ENCODE peak calls at places on chromosomes 11 and 22, in nine cellular contexts. One of them, this sample, is unnamed.

GRCh38 chr22:50529416-50530279 is at the start of gene TYMP:
- DNase-seq in vagina: no peak
- DNase-seq in CD4-positive, CD25-positive, alpha-beta regulatory T cell: peak; percentile 67
- DNase-seq in esophagus squamous epithelium: no peak
- DNase-seq in astrocyte of the cerebellum: no peak
- DNase-seq in cardiac muscle cell: no peak
- DNase-seq in uterus: peak; percentile 52
- DNase-seq in psoas muscle: peak; percentile 88
- DNase-seq in coronary artery: peak; percentile 81
- DNase-seq in this sample: peak; percentile 87

GRCh38 chr11:67268036-67268683 is 1.9 kb downstream of the GRK2 start:
- DNase-seq in coronary artery: peak; percentile 72
- DNase-seq in vagina: no peak
- DNase-seq in uterus: peak; percentile 17
- DNase-seq in astrocyte of the cerebellum: no peak
- DNase-seq in CD4-positive, CD25-positive, alpha-beta regulatory T cell: peak; percentile 44
- DNase-seq in esophagus squamous epithelium: no peak
- DNase-seq in cardiac muscle cell: no peak
- DNase-seq in psoas muscle: peak; percentile 57
- DNase-seq in this sample: peak; percentile 35

GRCh38 chr11:45896392-45897068 is 10.5 kb downstream of the FREY1 start:
- DNase-seq in uterus: no peak
- DNase-seq in esophagus squamous epithelium: no peak
- DNase-seq in psoas muscle: peak; percentile 48
- DNase-seq in cardiac muscle cell: no peak
- DNase-seq in CD4-positive, CD25-positive, alpha-beta regulatory T cell: no peak
- DNase-seq in coronary artery: no peak
- DNase-seq in vagina: no peak
- DNase-seq in astrocyte of the cerebellum: no peak
- DNase-seq in this sample: peak; percentile 94

GRCh38 chr22:17942721-17943120 is 81.6 kb downstream of the MICAL3 start:
- DNase-seq in vagina: no peak
- DNase-seq in CD4-positive, CD25-positive, alpha-beta regulatory T cell: no peak
- DNase-seq in cardiac muscle cell: no peak
- DNase-seq in astrocyte of the cerebellum: no peak
- DNase-seq in coronary artery: no peak
- DNase-seq in psoas muscle: no peak
- DNase-seq in esophagus squamous epithelium: no peak
- DNase-seq in uterus: no peak
- DNase-seq in this sample: no peak

GRCh38 chr22:47125603-47126002 is 363.2 kb downstream of the TBC1D22A start:
- DNase-seq in uterus: no peak
- DNase-seq in CD4-positive, CD25-positive, alpha-beta regulatory T cell: no peak
- DNase-seq in psoas muscle: no peak
- DNase-seq in astrocyte of the cerebellum: no peak
- DNase-seq in esophagus squamous epithelium: no peak
- DNase-seq in coronary artery: no peak
- DNase-seq in cardiac muscle cell: peak; percentile 15
- DNase-seq in vagina: no peak
- DNase-seq in this sample: no peak

GRCh38 chr11:35964846-35965245 is 21.0 kb downstream of the LDLRAD3 start:
- DNase-seq in coronary artery: no peak
- DNase-seq in psoas muscle: no peak
- DNase-seq in uterus: no peak
- DNase-seq in CD4-positive, CD25-positive, alpha-beta regulatory T cell: no peak
- DNase-seq in astrocyte of the cerebellum: no peak
- DNase-seq in vagina: no peak
- DNase-seq in esophagus squamous epithelium: no peak
- DNase-seq in cardiac muscle cell: peak; percentile 34
- DNase-seq in this sample: no peak

GRCh38 chr11:24357620-24358386 is 139.1 kb upstream of the LUZP2 start:
- DNase-seq in CD4-positive, CD25-positive, alpha-beta regulatory T cell: no peak
- DNase-seq in esophagus squamous epithelium: no peak
- DNase-seq in coronary artery: no peak
- DNase-seq in cardiac muscle cell: no peak
- DNase-seq in astrocyte of the cerebellum: no peak
- DNase-seq in uterus: no peak
- DNase-seq in psoas muscle: no peak
- DNase-seq in vagina: no peak
- DNase-seq in this sample: no peak

GRCh38 chr22:28674121-28674563 is 5.5 kb downstream of the TTC28 start:
- DNase-seq in coronary artery: no peak
- DNase-seq in esophagus squamous epithelium: no peak
- DNase-seq in astrocyte of the cerebellum: peak; percentile 49
- DNase-seq in vagina: no peak
- DNase-seq in uterus: no peak
- DNase-seq in CD4-positive, CD25-positive, alpha-beta regulatory T cell: no peak
- DNase-seq in cardiac muscle cell: peak; percentile 74
- DNase-seq in psoas muscle: no peak
- DNase-seq in this sample: no peak

GRCh38 chr11:75816561-75817239 is 1.7 kb downstream of the UVRAG start:
- DNase-seq in uterus: no peak
- DNase-seq in cardiac muscle cell: peak; percentile 27
- DNase-seq in CD4-positive, CD25-positive, alpha-beta regulatory T cell: no peak
- DNase-seq in coronary artery: no peak
- DNase-seq in psoas muscle: no peak
- DNase-seq in esophagus squamous epithelium: no peak
- DNase-seq in astrocyte of the cerebellum: no peak
- DNase-seq in vagina: no peak
- DNase-seq in this sample: no peak

GRCh38 chr11:23840872-23841271 is 656.0 kb upstream of the LUZP2 start:
- DNase-seq in CD4-positive, CD25-positive, alpha-beta regulatory T cell: no peak
- DNase-seq in coronary artery: no peak
- DNase-seq in uterus: no peak
- DNase-seq in vagina: no peak
- DNase-seq in psoas muscle: no peak
- DNase-seq in esophagus squamous epithelium: no peak
- DNase-seq in cardiac muscle cell: no peak
- DNase-seq in astrocyte of the cerebellum: no peak
- DNase-seq in this sample: no peak

GRCh38 chr22:39152511-39153219 is at the start of gene CBX7:
- DNase-seq in vagina: peak; percentile 93
- DNase-seq in astrocyte of the cerebellum: no peak
- DNase-seq in uterus: peak; percentile 95
- DNase-seq in esophagus squamous epithelium: peak; percentile 67
- DNase-seq in coronary artery: peak; percentile 97
- DNase-seq in cardiac muscle cell: peak; percentile 88
- DNase-seq in CD4-positive, CD25-positive, alpha-beta regulatory T cell: peak; percentile 89
- DNase-seq in psoas muscle: peak; percentile 97
- DNase-seq in this sample: peak; percentile 100

GRCh38 chr11:44304091-44305084 is 5.6 kb downstream of the ALX4 start:
- DNase-seq in uterus: no peak
- DNase-seq in esophagus squamous epithelium: no peak
- DNase-seq in astrocyte of the cerebellum: no peak
- DNase-seq in cardiac muscle cell: no peak
- DNase-seq in coronary artery: no peak
- DNase-seq in CD4-positive, CD25-positive, alpha-beta regulatory T cell: no peak
- DNase-seq in vagina: no peak
- DNase-seq in psoas muscle: no peak
- DNase-seq in this sample: peak; percentile 81

GRCh38 chr22:28939394-28939793 is 56.0 kb downstream of the ZNRF3 start:
- DNase-seq in coronary artery: no peak
- DNase-seq in cardiac muscle cell: no peak
- DNase-seq in psoas muscle: no peak
- DNase-seq in uterus: no peak
- DNase-seq in CD4-positive, CD25-positive, alpha-beta regulatory T cell: no peak
- DNase-seq in esophagus squamous epithelium: no peak
- DNase-seq in astrocyte of the cerebellum: no peak
- DNase-seq in vagina: no peak
- DNase-seq in this sample: no peak

GRCh38 chr11:120332822-120333716 is 3.1 kb upstream of the ARHGEF12 start:
- DNase-seq in psoas muscle: no peak
- DNase-seq in uterus: no peak
- DNase-seq in CD4-positive, CD25-positive, alpha-beta regulatory T cell: no peak
- DNase-seq in astrocyte of the cerebellum: no peak
- DNase-seq in vagina: no peak
- DNase-seq in coronary artery: no peak
- DNase-seq in cardiac muscle cell: no peak
- DNase-seq in esophagus squamous epithelium: no peak
- DNase-seq in this sample: no peak

GRCh38 chr22:25176175-25176574 is 23.5 kb upstream of the CRYBB3 start:
- DNase-seq in astrocyte of the cerebellum: no peak
- DNase-seq in coronary artery: no peak
- DNase-seq in uterus: no peak
- DNase-seq in esophagus squamous epithelium: no peak
- DNase-seq in cardiac muscle cell: no peak
- DNase-seq in CD4-positive, CD25-positive, alpha-beta regulatory T cell: no peak
- DNase-seq in psoas muscle: no peak
- DNase-seq in vagina: peak; percentile 83
- DNase-seq in this sample: no peak

GRCh38 chr22:43158778-43159483 is 7.6 kb downstream of the TSPO start:
- DNase-seq in astrocyte of the cerebellum: no peak
- DNase-seq in CD4-positive, CD25-positive, alpha-beta regulatory T cell: no peak
- DNase-seq in cardiac muscle cell: no peak
- DNase-seq in coronary artery: no peak
- DNase-seq in psoas muscle: peak; percentile 52
- DNase-seq in esophagus squamous epithelium: no peak
- DNase-seq in vagina: no peak
- DNase-seq in uterus: no peak
- DNase-seq in this sample: no peak

GRCh38 chr11:28836285-28837081 is 728.3 kb downstream of the METTL15 start:
- DNase-seq in esophagus squamous epithelium: no peak
- DNase-seq in psoas muscle: no peak
- DNase-seq in cardiac muscle cell: peak; percentile 95
- DNase-seq in astrocyte of the cerebellum: peak; percentile 92
- DNase-seq in coronary artery: no peak
- DNase-seq in vagina: no peak
- DNase-seq in uterus: no peak
- DNase-seq in CD4-positive, CD25-positive, alpha-beta regulatory T cell: no peak
- DNase-seq in this sample: no peak
- H3K4me3 ChIP-seq in esophagus squamous epithelium: no peak overlapping the region
- H3K4me3 ChIP-seq in psoas muscle: no peak overlapping the region
- H3K4me3 ChIP-seq in cardiac muscle cell: no peak overlapping the region
- H3K4me3 ChIP-seq in astrocyte of the cerebellum: no peak overlapping the region
- H3K4me3 ChIP-seq in coronary artery: no peak overlapping the region
- H3K4me3 ChIP-seq in vagina: no peak overlapping the region
- H3K4me3 ChIP-seq in uterus: no peak overlapping the region
- H3K4me3 ChIP-seq in CD4-positive, CD25-positive, alpha-beta regulatory T cell: no peak overlapping the region
- H3K4me3 ChIP-seq in this sample: no peak overlapping the region

GRCh38 chr11:77191823-77192495 is 63.9 kb downstream of the MYO7A start:
- DNase-seq in coronary artery: no peak
- DNase-seq in esophagus squamous epithelium: no peak
- DNase-seq in vagina: no peak
- DNase-seq in astrocyte of the cerebellum: no peak
- DNase-seq in psoas muscle: no peak
- DNase-seq in uterus: no peak
- DNase-seq in cardiac muscle cell: peak; percentile 64
- DNase-seq in CD4-positive, CD25-positive, alpha-beta regulatory T cell: no peak
- DNase-seq in this sample: peak; percentile 95

GRCh38 chr11:77193167-77193566 is 65.1 kb downstream of the MYO7A start:
- DNase-seq in cardiac muscle cell: no peak
- DNase-seq in vagina: no peak
- DNase-seq in coronary artery: no peak
- DNase-seq in astrocyte of the cerebellum: no peak
- DNase-seq in esophagus squamous epithelium: no peak
- DNase-seq in CD4-positive, CD25-positive, alpha-beta regulatory T cell: no peak
- DNase-seq in psoas muscle: no peak
- DNase-seq in uterus: no peak
- DNase-seq in this sample: no peak

GRCh38 chr11:77190331-77191075 is 62.5 kb downstream of the MYO7A start:
- DNase-seq in CD4-positive, CD25-positive, alpha-beta regulatory T cell: no peak
- DNase-seq in astrocyte of the cerebellum: no peak
- DNase-seq in uterus: no peak
- DNase-seq in cardiac muscle cell: no peak
- DNase-seq in psoas muscle: no peak
- DNase-seq in vagina: no peak
- DNase-seq in coronary artery: no peak
- DNase-seq in esophagus squamous epithelium: no peak
- DNase-seq in this sample: no peak

GRCh38 chr11:77189588-77190210 is 61.7 kb downstream of the MYO7A start:
- DNase-seq in esophagus squamous epithelium: no peak
- DNase-seq in uterus: no peak
- DNase-seq in astrocyte of the cerebellum: no peak
- DNase-seq in vagina: no peak
- DNase-seq in coronary artery: no peak
- DNase-seq in CD4-positive, CD25-positive, alpha-beta regulatory T cell: no peak
- DNase-seq in psoas muscle: peak; percentile 29
- DNase-seq in cardiac muscle cell: no peak
- DNase-seq in this sample: no peak

GRCh38 chr11:77191429-77191822 is 63.4 kb downstream of the MYO7A start:
- DNase-seq in vagina: no peak
- DNase-seq in coronary artery: no peak
- DNase-seq in astrocyte of the cerebellum: no peak
- DNase-seq in uterus: no peak
- DNase-seq in psoas muscle: no peak
- DNase-seq in cardiac muscle cell: no peak
- DNase-seq in esophagus squamous epithelium: no peak
- DNase-seq in CD4-positive, CD25-positive, alpha-beta regulatory T cell: no peak
- DNase-seq in this sample: no peak
- H3K4me3 ChIP-seq in vagina: no peak overlapping the region
- H3K4me3 ChIP-seq in coronary artery: no peak overlapping the region
- H3K4me3 ChIP-seq in astrocyte of the cerebellum: no peak overlapping the region
- H3K4me3 ChIP-seq in uterus: no peak overlapping the region
- H3K4me3 ChIP-seq in psoas muscle: no peak overlapping the region
- H3K4me3 ChIP-seq in cardiac muscle cell: no peak overlapping the region
- H3K4me3 ChIP-seq in esophagus squamous epithelium: no peak overlapping the region
- H3K4me3 ChIP-seq in CD4-positive, CD25-positive, alpha-beta regulatory T cell: no peak overlapping the region
- H3K4me3 ChIP-seq in this sample: no peak overlapping the region

GRCh38 chr11:92447586-92447985 is 223.0 kb downstream of the FAT3 start:
- DNase-seq in cardiac muscle cell: no peak
- DNase-seq in uterus: no peak
- DNase-seq in esophagus squamous epithelium: no peak
- DNase-seq in psoas muscle: no peak
- DNase-seq in CD4-positive, CD25-positive, alpha-beta regulatory T cell: no peak
- DNase-seq in astrocyte of the cerebellum: no peak
- DNase-seq in coronary artery: no peak
- DNase-seq in vagina: no peak
- DNase-seq in this sample: no peak

GRCh38 chr11:92439133-92439532 is 214.5 kb downstream of the FAT3 start:
- DNase-seq in uterus: no peak
- DNase-seq in cardiac muscle cell: no peak
- DNase-seq in coronary artery: no peak
- DNase-seq in psoas muscle: no peak
- DNase-seq in vagina: no peak
- DNase-seq in CD4-positive, CD25-positive, alpha-beta regulatory T cell: no peak
- DNase-seq in astrocyte of the cerebellum: no peak
- DNase-seq in esophagus squamous epithelium: no peak
- DNase-seq in this sample: no peak

GRCh38 chr11:92440701-92441338 is 216.2 kb downstream of the FAT3 start:
- DNase-seq in uterus: no peak
- DNase-seq in esophagus squamous epithelium: no peak
- DNase-seq in coronary artery: no peak
- DNase-seq in cardiac muscle cell: no peak
- DNase-seq in CD4-positive, CD25-positive, alpha-beta regulatory T cell: no peak
- DNase-seq in astrocyte of the cerebellum: no peak
- DNase-seq in psoas muscle: no peak
- DNase-seq in vagina: no peak
- DNase-seq in this sample: no peak

GRCh38 chr11:92443109-92443508 is 218.5 kb downstream of the FAT3 start:
- DNase-seq in psoas muscle: no peak
- DNase-seq in astrocyte of the cerebellum: no peak
- DNase-seq in uterus: no peak
- DNase-seq in esophagus squamous epithelium: no peak
- DNase-seq in cardiac muscle cell: no peak
- DNase-seq in CD4-positive, CD25-positive, alpha-beta regulatory T cell: no peak
- DNase-seq in coronary artery: no peak
- DNase-seq in vagina: no peak
- DNase-seq in this sample: no peak
- H3K4me3 ChIP-seq in psoas muscle: no peak overlapping the region
- H3K4me3 ChIP-seq in astrocyte of the cerebellum: no peak overlapping the region
- H3K4me3 ChIP-seq in uterus: no peak overlapping the region
- H3K4me3 ChIP-seq in esophagus squamous epithelium: no peak overlapping the region
- H3K4me3 ChIP-seq in cardiac muscle cell: no peak overlapping the region
- H3K4me3 ChIP-seq in CD4-positive, CD25-positive, alpha-beta regulatory T cell: no peak overlapping the region
- H3K4me3 ChIP-seq in coronary artery: no peak overlapping the region
- H3K4me3 ChIP-seq in vagina: no peak overlapping the region
- H3K4me3 ChIP-seq in this sample: no peak overlapping the region

GRCh38 chr22:45783690-45784089 is 112.1 kb downstream of the ATXN10 start:
- DNase-seq in psoas muscle: no peak
- DNase-seq in coronary artery: no peak
- DNase-seq in cardiac muscle cell: no peak
- DNase-seq in esophagus squamous epithelium: no peak
- DNase-seq in CD4-positive, CD25-positive, alpha-beta regulatory T cell: no peak
- DNase-seq in astrocyte of the cerebellum: no peak
- DNase-seq in uterus: no peak
- DNase-seq in vagina: no peak
- DNase-seq in this sample: no peak
- H3K4me3 ChIP-seq in psoas muscle: no peak overlapping the region
- H3K4me3 ChIP-seq in coronary artery: no peak overlapping the region
- H3K4me3 ChIP-seq in cardiac muscle cell: no peak overlapping the region
- H3K4me3 ChIP-seq in esophagus squamous epithelium: no peak overlapping the region
- H3K4me3 ChIP-seq in CD4-positive, CD25-positive, alpha-beta regulatory T cell: no peak overlapping the region
- H3K4me3 ChIP-seq in astrocyte of the cerebellum: no peak overlapping the region
- H3K4me3 ChIP-seq in uterus: no peak overlapping the region
- H3K4me3 ChIP-seq in vagina: no peak overlapping the region
- H3K4me3 ChIP-seq in this sample: no peak overlapping the region